ENCODE peak calls at places on chromosome 15, in seven cellular contexts. K is B cell, Z is AG09309, Q is BJ, G is pancreas, C is neural crest cell, S is AG10803. B is an unnamed sample.

GRCh38 chr15:76451540-76451939 is 115.0 kb downstream of the ISL2 start:
- DNase-seq in K (no peak), Z (no peak), Q (no peak), G (no peak), C (no peak), S (no peak), B (no peak)

GRCh38 chr15:79522656-79523055 is 90.5 kb downstream of the MINAR1 start:
- DNase-seq in K (no peak), Z (no peak), Q (no peak), G (no peak), C (no peak), S (no peak), B (no peak)

GRCh38 chr15:95590533-95591044 is 739.9 kb upstream of the NR2F2 start:
- DNase-seq in K (no peak), Z (no peak), Q (no peak), G (no peak), C (no peak), S (no peak), B (no peak)

GRCh38 chr15:35243758-35244157 is 158.7 kb upstream of the NANOGP8 start:
- DNase-seq in K (no peak), Z (no peak), Q (no peak), G (no peak), C (no peak), S (peak; percentile 6), B (no peak)

GRCh38 chr15:94026458-94026967 is 204.8 kb upstream of the MCTP2 start:
- DNase-seq in K (no peak), Z (no peak), Q (no peak), G (no peak), C (no peak), S (peak; percentile 79), B (no peak)

GRCh38 chr15:41790756-41791546 is 16.7 kb downstream of the MAPKBP1 start:
- DNase-seq in K (no peak), Z (no peak), Q (peak; percentile 57), G (no peak), C (no peak), S (peak; percentile 76), B (no peak)

GRCh38 chr15:89278307-89278706 is 34.5 kb downstream of the FANCI start:
- DNase-seq in K (no peak), Z (no peak), Q (no peak), G (no peak), C (no peak), S (no peak), B (no peak)

GRCh38 chr15:75452364-75452967 is 976 bp upstream of the SIN3A start:
- DNase-seq in K (peak; percentile 55), Z (no peak), Q (no peak), G (peak; percentile 78), C (peak; percentile 49), S (peak; percentile 79), B (peak; percentile 39)

GRCh38 chr15:40072216-40072990 is 33.4 kb upstream of the SRP14 start:
- DNase-seq in K (no peak), Z (no peak), Q (no peak), G (no peak), C (no peak), S (no peak), B (no peak)

GRCh38 chr15:46304320-46304719 is 669.5 kb downstream of the SQOR start:
- DNase-seq in K (no peak), Z (no peak), Q (no peak), G (no peak), C (no peak), S (no peak), B (no peak)
- TF ChIP-seq CTCF in K (peak; percentile 34), Z (peak; percentile 23), Q (peak; percentile 39), G (no peak), C (peak; percentile 67), S (peak; percentile 45), B (peak; percentile 27)

GRCh38 chr15:97652700-97653167 is 307.8 kb upstream of the ARRDC4 start:
- DNase-seq in K (no peak), Z (no peak), Q (no peak), G (no peak), C (peak; percentile 30), S (no peak), B (no peak)
- TF ChIP-seq CTCF in K (no peak), Z (no peak), Q (no peak), G (no peak), C (no peak), S (no peak), B (no peak)

DNA sequence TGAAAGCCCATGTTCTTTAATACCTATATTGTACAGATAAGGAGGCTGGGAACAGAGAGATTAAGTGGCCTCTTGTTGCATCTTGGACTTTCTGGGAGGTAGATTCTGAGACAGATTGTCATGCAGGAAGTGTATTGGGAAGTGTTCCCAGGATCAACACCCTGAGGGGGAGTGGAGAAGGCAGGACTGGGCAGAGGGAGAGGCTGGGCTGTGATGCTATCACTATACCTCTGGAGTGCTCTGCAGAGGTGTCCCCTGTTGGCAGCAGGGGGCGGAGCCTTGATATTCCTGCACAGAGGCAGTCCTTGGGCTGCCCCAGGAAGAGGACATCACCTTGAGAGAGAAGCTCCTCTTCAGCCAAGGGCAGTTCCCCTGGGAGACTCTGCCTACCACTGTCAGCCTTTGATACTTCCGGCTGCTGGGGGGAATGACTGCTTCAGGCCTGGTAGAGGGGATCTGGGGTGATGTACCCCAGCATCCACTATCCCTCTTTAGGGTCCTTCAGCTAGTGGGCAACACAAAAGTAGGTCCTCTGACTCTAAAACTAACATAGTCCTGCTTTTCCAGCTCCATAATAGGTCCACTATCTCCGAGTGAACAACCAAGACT is 97.4 kb upstream of the RNU6-1 start:
- DNase-seq in K (no peak), Z (no peak), Q (no peak), G (no peak), C (no peak), S (no peak), B (no peak)
- TF ChIP-seq CTCF in K (no peak), Z (no peak), Q (no peak), G (no peak), C (no peak), S (no peak), B (no peak)

GRCh38 chr15:71105444-71105843 is 9.8 kb upstream of the THSD4 start:
- DNase-seq in K (no peak), Z (no peak), Q (no peak), G (no peak), C (no peak), S (no peak), B (no peak)

GRCh38 chr15:71104636-71105035 is 10.6 kb upstream of the THSD4 start:
- DNase-seq in K (no peak), Z (no peak), Q (no peak), G (no peak), C (no peak), S (no peak), B (no peak)

GRCh38 chr15:71098920-71099319 is 16.4 kb upstream of the THSD4 start:
- DNase-seq in K (no peak), Z (no peak), Q (no peak), G (no peak), C (no peak), S (no peak), B (no peak)

GRCh38 chr15:71106802-71107500 is 8.3 kb upstream of the THSD4 start:
- DNase-seq in K (no peak), Z (no peak), Q (no peak), G (no peak), C (no peak), S (no peak), B (no peak)

DNA sequence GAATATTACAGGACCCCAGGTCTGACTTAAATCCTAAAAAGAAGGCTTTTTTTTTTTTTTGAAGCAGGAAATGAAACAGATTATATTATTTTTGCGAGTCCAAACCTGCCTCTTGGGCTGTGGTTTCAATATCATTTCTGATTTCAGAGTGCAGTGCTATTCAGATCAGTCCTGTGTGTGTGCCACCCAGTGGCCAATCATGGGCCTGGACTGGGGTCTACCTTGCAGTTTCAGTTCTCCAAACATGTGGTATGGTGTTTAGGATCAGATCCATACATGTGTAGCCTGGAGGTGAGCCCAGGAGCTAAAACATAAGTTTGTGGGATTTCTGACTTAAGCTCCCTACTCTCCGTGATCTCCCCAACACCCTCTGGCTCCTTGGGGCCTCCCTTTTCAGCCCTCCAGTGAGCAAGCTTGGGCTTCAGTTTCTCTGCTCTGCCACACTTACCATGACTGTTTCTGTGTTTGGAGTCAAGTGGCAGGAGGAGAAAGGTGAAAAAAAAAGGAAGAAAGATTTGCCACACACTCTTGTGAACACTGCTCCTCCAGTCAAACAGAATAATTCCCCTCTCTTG is 12.1 kb upstream of the THSD4 start:
- DNase-seq in K (no peak), Z (no peak), Q (no peak), G (no peak), C (peak; percentile 9), S (peak; percentile 47), B (peak; percentile 28)
- TF ChIP-seq CTCF in K (no peak), Z (peak; percentile 74), Q (peak; percentile 71), G (no peak), C (peak; percentile 54), S (peak; percentile 82), B (no peak)

GRCh38 chr15:72285402-72285801 is 13.0 kb upstream of the PARP6 start:
- DNase-seq in K (no peak), Z (no peak), Q (no peak), G (no peak), C (no peak), S (no peak), B (no peak)

GRCh38 chr15:72288291-72288690 is 15.9 kb upstream of the PARP6 start:
- DNase-seq in K (no peak), Z (no peak), Q (no peak), G (no peak), C (no peak), S (no peak), B (no peak)

GRCh38 chr15:72281713-72282112 is 9.4 kb upstream of the PARP6 start:
- DNase-seq in K (no peak), Z (no peak), Q (no peak), G (no peak), C (no peak), S (no peak), B (no peak)

GRCh38 chr15:72285927-72286516 is 13.7 kb upstream of the PARP6 start:
- DNase-seq in K (peak; percentile 73), Z (no peak), Q (no peak), G (peak; percentile 73), C (no peak), S (peak; percentile 33), B (no peak)

GRCh38 chr15:72284781-72285180 is 12.4 kb upstream of the PARP6 start:
- DNase-seq in K (no peak), Z (no peak), Q (no peak), G (no peak), C (no peak), S (no peak), B (no peak)
- TF ChIP-seq CTCF in K (no peak), Z (no peak), Q (no peak), G (no peak), C (no peak), S (no peak), B (no peak)

GRCh38 chr15:68315035-68315434 is 37.5 kb downstream of the FEM1B start:
- DNase-seq in K (no peak), Z (no peak), Q (no peak), G (no peak), C (no peak), S (no peak), B (no peak)

GRCh38 chr15:68315495-68316007 is 38.0 kb downstream of the FEM1B start:
- DNase-seq in K (no peak), Z (no peak), Q (no peak), G (peak; percentile 31), C (no peak), S (no peak), B (no peak)

GRCh38 chr15:68317281-68318007 is 39.9 kb downstream of the FEM1B start:
- DNase-seq in K (no peak), Z (no peak), Q (no peak), G (peak; percentile 34), C (no peak), S (no peak), B (no peak)

GRCh38 chr15:68314563-68314962 is 37.0 kb downstream of the FEM1B start:
- DNase-seq in K (no peak), Z (no peak), Q (no peak), G (peak; percentile 52), C (no peak), S (no peak), B (no peak)

GRCh38 chr15:68316061-68316804 is 38.7 kb downstream of the FEM1B start:
- DNase-seq in K (no peak), Z (no peak), Q (no peak), G (peak; percentile 42), C (peak; percentile 34), S (no peak), B (no peak)
- TF ChIP-seq CTCF in K (no peak), Z (no peak), Q (peak; percentile 12), G (no peak), C (peak; percentile 50), S (peak; percentile 29), B (no peak)